ENCODE peak calls at places on chromosome 3, in four cellular contexts. One of them, this sample, is unnamed.

GRCh38 chr3:190258634-190259033 is 63.6 kb downstream of the CLDN1 start:
- DNase-seq in CD4-positive, alpha-beta T cell: no peak
- DNase-seq in CD8-positive, alpha-beta memory T cell: no peak
- DNase-seq in PC-3: no peak
- DNase-seq in this sample: no peak

GRCh38 chr3:13353936-13354542 is 66.1 kb downstream of the NUP210 start:
- DNase-seq in PC-3: peak
- DNase-seq in CD8-positive, alpha-beta memory T cell: no peak
- DNase-seq in CD4-positive, alpha-beta T cell: no peak
- DNase-seq in this sample: no peak

GRCh38 chr3:152460936-152461335 is 192.2 kb downstream of the MBNL1 start:
- DNase-seq in PC-3: no peak
- DNase-seq in CD4-positive, alpha-beta T cell: no peak
- DNase-seq in CD8-positive, alpha-beta memory T cell: no peak
- DNase-seq in this sample: no peak

GRCh38 chr3:21331321-21331720 is 419.7 kb downstream of the ZNF385D start:
- DNase-seq in CD8-positive, alpha-beta memory T cell: no peak
- DNase-seq in PC-3: no peak
- DNase-seq in CD4-positive, alpha-beta T cell: no peak
- DNase-seq in this sample: no peak

GRCh38 chr3:13685721-13686120 is 136.8 kb downstream of the FBLN2 start:
- DNase-seq in CD4-positive, alpha-beta T cell: no peak
- DNase-seq in PC-3: no peak
- DNase-seq in CD8-positive, alpha-beta memory T cell: no peak
- DNase-seq in this sample: no peak

GRCh38 chr3:122992628-122993570 is 34.7 kb downstream of the SEMA5B start:
- DNase-seq in CD4-positive, alpha-beta T cell: no peak
- DNase-seq in PC-3: no peak
- DNase-seq in CD8-positive, alpha-beta memory T cell: no peak
- DNase-seq in this sample: no peak

GRCh38 chr3:54356299-54357037 is 234.1 kb downstream of the CACNA2D3 start:
- DNase-seq in PC-3: no peak
- DNase-seq in CD8-positive, alpha-beta memory T cell: no peak
- DNase-seq in CD4-positive, alpha-beta T cell: no peak
- DNase-seq in this sample: no peak

GRCh38 chr3:187960820-187961219 is 193.1 kb upstream of the LPP start:
- DNase-seq in PC-3: no peak
- DNase-seq in CD4-positive, alpha-beta T cell: no peak
- DNase-seq in CD8-positive, alpha-beta memory T cell: no peak
- DNase-seq in this sample: no peak

GRCh38 chr3:157700405-157700804 is 197.2 kb upstream of the VEPH1 start:
- DNase-seq in PC-3: peak
- DNase-seq in CD4-positive, alpha-beta T cell: no peak
- DNase-seq in CD8-positive, alpha-beta memory T cell: no peak
- DNase-seq in this sample: no peak

GRCh38 chr3:33131328-33132018 is 17.7 kb downstream of the CRTAP start:
- DNase-seq in CD4-positive, alpha-beta T cell: peak
- DNase-seq in PC-3: peak
- DNase-seq in CD8-positive, alpha-beta memory T cell: no peak
- DNase-seq in this sample: no peak

GRCh38 chr3:64209866-64210609 is 15.2 kb downstream of the PRICKLE2 start:
- DNase-seq in CD4-positive, alpha-beta T cell: no peak
- DNase-seq in PC-3: no peak
- DNase-seq in CD8-positive, alpha-beta memory T cell: no peak
- DNase-seq in this sample: no peak

GRCh38 chr3:38008191-38008701 is 17.7 kb downstream of the VILL start:
- DNase-seq in CD8-positive, alpha-beta memory T cell: no peak
- DNase-seq in PC-3: no peak
- DNase-seq in CD4-positive, alpha-beta T cell: no peak
- DNase-seq in this sample: no peak

GRCh38 chr3:181630873-181631272 is 80.9 kb upstream of the SOX2 start:
- DNase-seq in CD8-positive, alpha-beta memory T cell: no peak
- DNase-seq in PC-3: no peak
- DNase-seq in CD4-positive, alpha-beta T cell: no peak
- DNase-seq in this sample: no peak

GRCh38 chr3:50126287-50127211 is 28.6 kb upstream of the SEMA3F start:
- DNase-seq in PC-3: peak
- DNase-seq in CD8-positive, alpha-beta memory T cell: no peak
- DNase-seq in CD4-positive, alpha-beta T cell: no peak
- DNase-seq in this sample: no peak

GRCh38 chr3:169117264-169117663 is 546.2 kb downstream of the MECOM start:
- DNase-seq in CD4-positive, alpha-beta T cell: no peak
- DNase-seq in PC-3: no peak
- DNase-seq in CD8-positive, alpha-beta memory T cell: no peak
- DNase-seq in this sample: no peak

GRCh38 chr3:55296035-55296434 is 191.1 kb downstream of the WNT5A start:
- DNase-seq in PC-3: peak
- DNase-seq in CD4-positive, alpha-beta T cell: no peak
- DNase-seq in CD8-positive, alpha-beta memory T cell: no peak
- DNase-seq in this sample: no peak

GRCh38 chr3:144221771-144222170 is 250.1 kb downstream of the DIPK2A start:
- DNase-seq in CD8-positive, alpha-beta memory T cell: no peak
- DNase-seq in CD4-positive, alpha-beta T cell: no peak
- DNase-seq in PC-3: no peak
- DNase-seq in this sample: no peak

GRCh38 chr3:61574854-61575253 is 13.5 kb downstream of the PTPRG start:
- DNase-seq in CD8-positive, alpha-beta memory T cell: no peak
- DNase-seq in PC-3: no peak
- DNase-seq in CD4-positive, alpha-beta T cell: no peak
- DNase-seq in this sample: no peak

GRCh38 chr3:15064299-15064834 is 748 bp downstream of the MRPS25 start:
- DNase-seq in CD4-positive, alpha-beta T cell: no peak
- DNase-seq in PC-3: peak
- DNase-seq in CD8-positive, alpha-beta memory T cell: no peak
- DNase-seq in this sample: no peak

GRCh38 chr3:104206925-104207324 is 1159.8 kb upstream of the ALCAM start:
- DNase-seq in CD4-positive, alpha-beta T cell: no peak
- DNase-seq in CD8-positive, alpha-beta memory T cell: no peak
- DNase-seq in PC-3: peak
- DNase-seq in this sample: no peak

GRCh38 chr3:79843180-79843579 is 75.4 kb upstream of the ROBO1 start:
- DNase-seq in PC-3: no peak
- DNase-seq in CD4-positive, alpha-beta T cell: no peak
- DNase-seq in CD8-positive, alpha-beta memory T cell: no peak
- DNase-seq in this sample: no peak

GRCh38 chr3:127114337-127115070 is 78.4 kb upstream of the PRR23E start:
- DNase-seq in PC-3: no peak
- DNase-seq in CD8-positive, alpha-beta memory T cell: no peak
- DNase-seq in CD4-positive, alpha-beta T cell: no peak
- DNase-seq in this sample: no peak

GRCh38 chr3:170724599-170724998 is 138.7 kb upstream of the SLC7A14 start:
- DNase-seq in PC-3: no peak
- DNase-seq in CD4-positive, alpha-beta T cell: no peak
- DNase-seq in CD8-positive, alpha-beta memory T cell: no peak
- DNase-seq in this sample: no peak

GRCh38 chr3:59308684-59309083 is 258.9 kb upstream of the CFAP20DC start:
- DNase-seq in CD8-positive, alpha-beta memory T cell: no peak
- DNase-seq in PC-3: no peak
- DNase-seq in CD4-positive, alpha-beta T cell: no peak
- DNase-seq in this sample: no peak

GRCh38 chr3:43477600-43477999 is 144.2 kb downstream of the ANO10 start:
- DNase-seq in CD4-positive, alpha-beta T cell: peak
- DNase-seq in PC-3: no peak
- DNase-seq in CD8-positive, alpha-beta memory T cell: peak
- DNase-seq in this sample: no peak

GRCh38 chr3:15899438-15899837 is 101.7 kb upstream of the ANKRD28 start:
- DNase-seq in CD8-positive, alpha-beta memory T cell: no peak
- DNase-seq in PC-3: peak
- DNase-seq in CD4-positive, alpha-beta T cell: no peak
- DNase-seq in this sample: no peak

GRCh38 chr3:6825527-6825926 is 35.4 kb upstream of the GRM7 start:
- DNase-seq in CD4-positive, alpha-beta T cell: no peak
- DNase-seq in PC-3: no peak
- DNase-seq in CD8-positive, alpha-beta memory T cell: no peak
- DNase-seq in this sample: no peak

GRCh38 chr3:58728723-58729122 is 62.1 kb upstream of the FAM3D start:
- DNase-seq in CD8-positive, alpha-beta memory T cell: no peak
- DNase-seq in PC-3: no peak
- DNase-seq in CD4-positive, alpha-beta T cell: no peak
- DNase-seq in this sample: no peak

GRCh38 chr3:69926385-69926784 is 73.1 kb upstream of the SAMMSON start:
- DNase-seq in PC-3: no peak
- DNase-seq in CD8-positive, alpha-beta memory T cell: no peak
- DNase-seq in CD4-positive, alpha-beta T cell: no peak
- DNase-seq in this sample: no peak

GRCh38 chr3:3089017-3089416 is 21.2 kb downstream of the IL5RA start:
- DNase-seq in CD8-positive, alpha-beta memory T cell: no peak
- DNase-seq in CD4-positive, alpha-beta T cell: no peak
- DNase-seq in PC-3: no peak
- DNase-seq in this sample: no peak

GRCh38 chr3:65627102-65627501 is 411.6 kb downstream of the MAGI1 start:
- DNase-seq in PC-3: no peak
- DNase-seq in CD4-positive, alpha-beta T cell: no peak
- DNase-seq in CD8-positive, alpha-beta memory T cell: no peak
- DNase-seq in this sample: no peak

GRCh38 chr3:28667646-28668376 is 319.2 kb upstream of the AZI2 start:
- DNase-seq in CD8-positive, alpha-beta memory T cell: peak
- DNase-seq in CD4-positive, alpha-beta T cell: peak
- DNase-seq in PC-3: peak
- DNase-seq in this sample: no peak

GRCh38 chr3:107657971-107658370 is 135.2 kb downstream of the BBX start:
- DNase-seq in PC-3: peak
- DNase-seq in CD4-positive, alpha-beta T cell: no peak
- DNase-seq in CD8-positive, alpha-beta memory T cell: no peak
- DNase-seq in this sample: no peak

GRCh38 chr3:167375478-167375877 is 4.6 kb downstream of the ZBBX start:
- DNase-seq in PC-3: no peak
- DNase-seq in CD8-positive, alpha-beta memory T cell: no peak
- DNase-seq in CD4-positive, alpha-beta T cell: no peak
- DNase-seq in this sample: no peak

GRCh38 chr3:39990532-39990931 is 181.1 kb downstream of the MYRIP start:
- DNase-seq in PC-3: peak
- DNase-seq in CD4-positive, alpha-beta T cell: no peak
- DNase-seq in CD8-positive, alpha-beta memory T cell: no peak
- DNase-seq in this sample: no peak

GRCh38 chr3:133837487-133838295 is 32.1 kb downstream of the SRPRB start:
- DNase-seq in CD8-positive, alpha-beta memory T cell: no peak
- DNase-seq in PC-3: no peak
- DNase-seq in CD4-positive, alpha-beta T cell: no peak
- DNase-seq in this sample: no peak

GRCh38 chr3:5057217-5057616 is 64.9 kb upstream of the ARL8B start:
- DNase-seq in CD8-positive, alpha-beta memory T cell: no peak
- DNase-seq in CD4-positive, alpha-beta T cell: no peak
- DNase-seq in PC-3: no peak
- DNase-seq in this sample: no peak
- H3K27ac ChIP-seq in CD8-positive, alpha-beta memory T cell: no peak
- H3K27ac ChIP-seq in CD4-positive, alpha-beta T cell: no peak
- H3K27ac ChIP-seq in PC-3: no peak
- H3K27ac ChIP-seq in this sample: no peak

GRCh38 chr3:8509961-8510360 is 8.3 kb downstream of the LMCD1 start:
- DNase-seq in CD4-positive, alpha-beta T cell: no peak
- DNase-seq in CD8-positive, alpha-beta memory T cell: no peak
- DNase-seq in PC-3: peak
- DNase-seq in this sample: no peak

GRCh38 chr3:8506611-8507061 is 5.0 kb downstream of the LMCD1 start:
- DNase-seq in CD4-positive, alpha-beta T cell: no peak
- DNase-seq in PC-3: peak
- DNase-seq in CD8-positive, alpha-beta memory T cell: no peak
- DNase-seq in this sample: no peak

GRCh38 chr3:8504611-8504973 is 3.0 kb downstream of the LMCD1 start:
- DNase-seq in CD8-positive, alpha-beta memory T cell: no peak
- DNase-seq in PC-3: no peak
- DNase-seq in CD4-positive, alpha-beta T cell: no peak
- DNase-seq in this sample: no peak

GRCh38 chr3:8505621-8506020 is 4.0 kb downstream of the LMCD1 start:
- DNase-seq in CD8-positive, alpha-beta memory T cell: no peak
- DNase-seq in CD4-positive, alpha-beta T cell: no peak
- DNase-seq in PC-3: peak
- DNase-seq in this sample: no peak

GRCh38 chr3:8507496-8507895 is 5.9 kb downstream of the LMCD1 start:
- DNase-seq in CD8-positive, alpha-beta memory T cell: no peak
- DNase-seq in CD4-positive, alpha-beta T cell: no peak
- DNase-seq in PC-3: no peak
- DNase-seq in this sample: no peak
- H3K27ac ChIP-seq in CD8-positive, alpha-beta memory T cell: no peak
- H3K27ac ChIP-seq in CD4-positive, alpha-beta T cell: no peak
- H3K27ac ChIP-seq in PC-3: no peak
- H3K27ac ChIP-seq in this sample: no peak

GRCh38 chr3:11168881-11169805 is 14.8 kb downstream of the HRH1 start:
- DNase-seq in PC-3: no peak
- DNase-seq in CD8-positive, alpha-beta memory T cell: no peak
- DNase-seq in CD4-positive, alpha-beta T cell: no peak
- DNase-seq in this sample: no peak

GRCh38 chr3:11172136-11172670 is 17.9 kb downstream of the HRH1 start:
- DNase-seq in PC-3: no peak
- DNase-seq in CD8-positive, alpha-beta memory T cell: no peak
- DNase-seq in CD4-positive, alpha-beta T cell: no peak
- DNase-seq in this sample: no peak

GRCh38 chr3:11167590-11167989 is 13.3 kb downstream of the HRH1 start:
- DNase-seq in CD8-positive, alpha-beta memory T cell: no peak
- DNase-seq in PC-3: no peak
- DNase-seq in CD4-positive, alpha-beta T cell: no peak
- DNase-seq in this sample: peak

GRCh38 chr3:11168406-11168805 is 14.1 kb downstream of the HRH1 start:
- DNase-seq in CD8-positive, alpha-beta memory T cell: no peak
- DNase-seq in PC-3: no peak
- DNase-seq in CD4-positive, alpha-beta T cell: no peak
- DNase-seq in this sample: no peak

GRCh38 chr3:11170052-11170770 is 15.9 kb downstream of the HRH1 start:
- DNase-seq in PC-3: no peak
- DNase-seq in CD8-positive, alpha-beta memory T cell: no peak
- DNase-seq in CD4-positive, alpha-beta T cell: no peak
- DNase-seq in this sample: no peak
- H3K27ac ChIP-seq in PC-3: no peak
- H3K27ac ChIP-seq in CD8-positive, alpha-beta memory T cell: no peak
- H3K27ac ChIP-seq in CD4-positive, alpha-beta T cell: no peak
- H3K27ac ChIP-seq in this sample: no peak

GRCh38 chr3:81554348-81554747 is 207.1 kb downstream of the GBE1 start:
- DNase-seq in CD4-positive, alpha-beta T cell: no peak
- DNase-seq in PC-3: peak
- DNase-seq in CD8-positive, alpha-beta memory T cell: no peak
- DNase-seq in this sample: no peak
- H3K27ac ChIP-seq in CD4-positive, alpha-beta T cell: no peak
- H3K27ac ChIP-seq in PC-3: peak
- H3K27ac ChIP-seq in CD8-positive, alpha-beta memory T cell: no peak
- H3K27ac ChIP-seq in this sample: no peak

GRCh38 chr3:185789891-185790830 is 34.7 kb downstream of the IGF2BP2 start:
- DNase-seq in PC-3: peak
- DNase-seq in CD4-positive, alpha-beta T cell: no peak
- DNase-seq in CD8-positive, alpha-beta memory T cell: no peak
- DNase-seq in this sample: no peak
- H3K27ac ChIP-seq in PC-3: peak
- H3K27ac ChIP-seq in CD4-positive, alpha-beta T cell: no peak
- H3K27ac ChIP-seq in CD8-positive, alpha-beta memory T cell: no peak
- H3K27ac ChIP-seq in this sample: peak

This sample was measured in epithelial cell of prostate.